ENCODE peak calls at places on chromosomes 4 and X, in eight cellular contexts. A, H, P, Y, S, W, Z and V are unnamed samples.

GRCh38 chr4:54930226-54930625 is 195.2 kb downstream of the KDR start:
- ATAC-seq in A (no peak), P (peak), W (no peak), Y (no peak), H (no peak), S (no peak), Z (no peak), V (peak)

GRCh38 chr4:77028241-77028640 is 47.5 kb downstream of the CCNI start:
- ATAC-seq in S (no peak), Z (no peak), A (no peak), P (no peak), W (no peak), H (no peak), Y (no peak), V (no peak)

GRCh38 chrX:21723097-21723496 is 34.8 kb downstream of the SMPX start:
- ATAC-seq in A (no peak), P (no peak), Z (no peak), S (no peak), Y (no peak), H (no peak), W (no peak), V (no peak)

GRCh38 chr4:109562457-109563237 is 2.6 kb downstream of the MCUB start:
- ATAC-seq in A (no peak), Z (no peak), S (no peak), W (no peak), P (no peak), Y (no peak), H (no peak), V (no peak)

GRCh38 chrX:37332987-37333658 is 16.0 kb upstream of the PRRG1 start:
- ATAC-seq in A (no peak), H (no peak), Z (peak), W (no peak), Y (no peak), S (no peak), P (no peak), V (no peak)

GRCh38 chrX:13755254-13755653 is 20.7 kb downstream of the OFD1 start:
- ATAC-seq in A (no peak), P (no peak), Z (no peak), W (no peak), S (no peak), Y (no peak), H (no peak), V (no peak)

GRCh38 chrX:45011131-45011530 is 138.1 kb downstream of the KDM6A start:
- ATAC-seq in H (no peak), A (no peak), Y (no peak), Z (no peak), P (no peak), S (no peak), W (no peak), V (no peak)

GRCh38 chr4:97411352-97411751 is 731.9 kb downstream of the STPG2 start:
- ATAC-seq in A (no peak), Z (no peak), W (peak), S (no peak), Y (no peak), H (no peak), P (no peak), V (no peak)

GRCh38 chr4:100721077-100721476 is 203.3 kb upstream of the EMCN start:
- ATAC-seq in S (no peak), W (no peak), Z (no peak), A (no peak), Y (no peak), H (no peak), P (no peak), V (no peak)

GRCh38 chr4:34733185-34733916 is 1511.0 kb downstream of the ARAP2 start:
- ATAC-seq in W (peak), Z (peak), Y (peak), P (no peak), A (peak), H (no peak), S (peak), V (no peak)

GRCh38 chr4:152190907-152191306 is 345.0 kb downstream of the FBXW7 start:
- ATAC-seq in W (no peak), Z (no peak), H (peak), P (no peak), S (no peak), A (no peak), Y (no peak), V (no peak)

GRCh38 chr4:41670530-41670929 is 78.0 kb downstream of the PHOX2B start:
- ATAC-seq in Z (no peak), W (no peak), S (no peak), A (no peak), H (no peak), P (peak), Y (peak), V (no peak)

GRCh38 chr4:77538574-77539157 is 67.0 kb upstream of the CXCL13 start:
- ATAC-seq in W (peak), H (no peak), P (no peak), Z (no peak), A (no peak), Y (peak), S (peak), V (no peak)

GRCh38 chrX:154382483-154383069 is 3.5 kb downstream of the EMD start:
- ATAC-seq in P (no peak), S (no peak), A (no peak), H (no peak), Y (no peak), W (no peak), Z (no peak), V (no peak)

GRCh38 chrX:110853610-110854009 is 58.0 kb upstream of the CHRDL1 start:
- ATAC-seq in H (peak), W (no peak), A (peak), Y (peak), P (no peak), Z (no peak), S (peak), V (no peak)

GRCh38 chr4:45292844-45293243 is 566.5 kb upstream of the GNPDA2 start:
- ATAC-seq in A (no peak), W (peak), P (peak), H (no peak), Y (no peak), S (no peak), Z (no peak), V (no peak)

GRCh38 chrX:85029043-85029442 is 25.4 kb downstream of the APOOL start:
- ATAC-seq in P (no peak), H (no peak), Z (no peak), S (no peak), Y (no peak), W (no peak), A (no peak), V (no peak)

DNA sequence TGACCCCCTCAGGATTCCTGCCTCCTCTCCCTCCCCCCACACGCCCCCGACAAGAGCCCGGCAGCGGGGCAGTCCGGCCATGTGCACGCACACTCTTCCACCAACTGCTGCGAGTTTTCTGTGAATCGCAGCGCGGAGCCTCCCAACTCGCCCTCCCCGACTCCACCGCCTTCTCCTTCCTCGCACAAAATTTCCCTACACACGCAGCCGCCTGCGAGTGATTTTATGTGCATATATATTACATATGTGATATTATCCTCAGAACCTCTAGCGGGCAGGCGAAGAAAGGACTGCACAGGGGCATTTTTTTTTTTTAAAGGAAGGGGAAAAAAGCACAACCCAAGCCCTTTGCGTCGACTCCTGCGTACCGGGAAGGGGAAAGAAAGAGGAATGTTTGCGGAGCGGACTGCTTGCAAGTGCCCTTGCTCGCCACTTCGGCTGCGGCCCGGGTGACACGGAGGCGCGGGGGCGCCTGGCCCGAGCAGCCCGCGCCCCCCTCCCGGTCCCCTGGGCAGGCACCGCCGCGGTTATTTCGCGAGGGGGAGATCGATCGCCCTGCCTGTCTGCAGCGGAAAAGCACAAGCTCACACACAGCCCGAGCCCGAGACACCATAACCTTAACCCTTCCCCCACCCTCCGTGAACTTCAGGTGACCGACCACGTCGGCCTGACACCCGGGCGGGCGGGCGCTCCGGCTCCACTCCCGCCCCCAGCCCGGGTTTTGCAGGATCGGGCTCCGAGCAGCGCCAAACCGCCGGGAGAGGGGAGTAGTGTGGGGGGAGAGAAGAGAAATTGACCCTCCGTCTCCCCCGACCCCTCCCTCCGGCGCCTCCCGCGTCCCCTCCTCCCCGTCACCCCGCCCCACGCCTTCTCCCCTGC is 2.2 kb downstream of the ZNF827 start:
- ATAC-seq in H (peak), A (peak), S (peak), Z (peak), P (peak), W (peak), Y (peak), V (peak)
- TF ChIP-seq POLR2A in H (no peak), A (peak), S (peak), Z (peak), P (peak), W (no peak), Y (peak), V (peak)

DNA sequence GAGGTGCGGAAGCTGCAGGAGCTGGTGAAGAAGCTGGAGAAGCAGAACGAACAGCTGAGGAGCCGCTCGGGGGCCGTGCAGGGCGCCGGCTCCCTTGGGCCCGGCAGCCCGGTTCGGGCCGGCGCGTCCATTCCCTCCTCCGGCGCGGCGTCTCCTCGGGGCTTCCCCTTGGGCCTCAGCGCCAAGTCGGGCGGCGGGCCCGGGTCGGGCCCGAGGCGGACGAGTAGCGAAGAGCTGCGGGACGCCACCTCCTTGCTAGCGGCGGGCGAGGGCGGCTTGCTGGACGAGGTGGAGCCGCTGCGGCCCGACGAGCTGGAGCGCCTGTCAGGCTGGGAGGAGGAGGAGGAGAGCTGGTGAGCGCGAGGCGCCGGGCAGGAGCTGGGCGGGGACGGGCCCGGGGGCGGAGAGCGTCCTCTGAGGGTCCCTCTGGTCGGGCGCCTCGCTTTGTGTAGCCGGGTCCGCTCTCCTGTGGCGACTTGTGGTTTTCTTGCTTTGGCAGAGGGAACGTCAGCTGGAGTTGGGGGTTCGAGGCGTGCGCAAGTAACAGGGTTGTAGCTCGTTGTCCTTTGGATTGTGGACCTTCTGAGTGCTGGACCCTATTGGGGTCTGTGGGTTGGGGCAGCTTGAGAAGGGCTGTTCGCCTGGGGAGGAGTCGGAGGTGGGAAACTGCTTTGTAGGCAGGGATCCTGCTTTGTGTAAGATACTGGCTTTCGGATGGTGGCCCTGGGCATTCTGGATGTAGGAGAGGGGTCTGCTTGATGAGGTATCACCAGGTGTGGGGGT is 638 bp downstream of the SLAIN2 start:
- ATAC-seq in S (peak), P (peak), Z (peak), A (peak), H (peak), Y (peak), W (peak), V (peak)
- TF ChIP-seq POLR2A in S (peak), P (no peak), Z (no peak), A (no peak), H (no peak), Y (no peak), W (peak), V (no peak)

GRCh38 chr4:38621004-38621684 is 42.9 kb upstream of the KLF3 start:
- ATAC-seq in Z (peak), W (peak), H (peak), A (peak), Y (peak), P (peak), S (peak), V (peak)
- TF ChIP-seq POLR2A in Z (no peak), W (no peak), H (no peak), A (no peak), Y (no peak), P (no peak), S (no peak), V (no peak)

GRCh38 chrX:133655914-133656265 is 240.6 kb upstream of the GPC4 start:
- ATAC-seq in Z (no peak), Y (no peak), W (no peak), S (no peak), P (no peak), A (no peak), H (no peak), V (no peak)

GRCh38 chrX:133654801-133655200 is 239.5 kb upstream of the GPC4 start:
- ATAC-seq in P (no peak), Z (no peak), W (no peak), S (no peak), H (no peak), A (no peak), Y (no peak), V (no peak)

GRCh38 chrX:133652185-133652584 is 236.9 kb upstream of the GPC4 start:
- ATAC-seq in S (no peak), Y (no peak), H (no peak), P (no peak), A (no peak), Z (no peak), W (no peak), V (no peak)

GRCh38 chrX:133655262-133655913 is 240.1 kb upstream of the GPC4 start:
- ATAC-seq in S (no peak), Y (no peak), H (no peak), Z (no peak), P (no peak), W (no peak), A (no peak), V (no peak)

DNA sequence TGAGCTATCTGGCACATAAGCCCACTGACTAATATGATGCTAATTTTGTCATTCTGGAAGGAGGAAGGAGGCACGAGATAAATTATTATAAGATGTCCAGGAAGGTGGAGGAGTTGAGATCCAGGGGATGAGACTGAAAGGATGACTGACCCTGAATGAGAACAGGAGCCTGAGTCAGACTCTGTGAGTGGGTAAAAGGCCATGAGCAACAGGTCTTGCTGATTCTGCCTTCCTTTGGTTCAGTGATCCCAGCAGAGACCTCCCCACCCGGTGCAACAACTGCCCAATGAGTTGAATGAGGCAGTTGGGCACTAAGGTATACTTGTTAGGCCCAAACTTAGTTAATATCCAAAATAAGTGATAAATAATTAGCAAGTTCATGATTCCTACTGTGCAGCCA is 238.1 kb upstream of the GPC4 start:
- ATAC-seq in Y (no peak), P (no peak), H (no peak), A (no peak), S (no peak), W (no peak), Z (no peak), V (no peak)
- TF ChIP-seq POLR2A in Y (no peak), P (no peak), H (no peak), A (no peak), S (no peak), W (no peak), Z (no peak), V (no peak)

DNA sequence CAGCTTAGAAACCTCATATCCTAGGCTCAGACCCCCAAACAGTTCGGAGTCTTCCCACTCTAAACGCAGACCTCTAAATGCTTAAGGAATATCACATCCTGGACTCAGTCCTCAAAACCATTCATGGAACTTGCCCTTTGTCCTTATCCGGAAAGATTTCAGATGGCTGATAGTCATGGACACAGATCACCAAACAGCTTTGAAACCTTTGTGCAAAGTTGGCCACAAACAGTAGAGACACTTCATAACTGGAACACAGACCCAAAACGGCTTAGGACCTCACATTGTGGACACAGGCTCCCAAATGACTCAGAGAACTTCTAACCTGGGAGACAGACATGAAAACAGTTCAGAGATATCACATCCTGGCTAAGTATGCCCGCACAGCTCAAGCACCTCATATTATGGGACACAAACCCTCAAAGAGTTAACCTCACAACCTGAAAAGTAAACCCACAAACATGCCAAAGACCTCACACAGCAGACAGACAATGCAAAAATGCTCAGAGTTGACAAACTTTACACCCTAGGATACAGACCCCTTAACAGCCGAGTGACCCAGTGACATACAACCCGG is 15.5 kb downstream of the SUV39H1 start:
- ATAC-seq in W (no peak), S (no peak), Z (no peak), A (peak), Y (no peak), P (peak), H (no peak), V (no peak)
- TF ChIP-seq POLR2A in W (no peak), S (no peak), Z (no peak), A (peak), Y (no peak), P (no peak), H (no peak), V (no peak)

GRCh38 chr4:182107931-182108330 is 135.3 kb upstream of the TENM3 start:
- ATAC-seq in P (no peak), W (no peak), Z (no peak), H (no peak), Y (no peak), S (no peak), A (no peak), V (no peak)
- TF ChIP-seq POLR2A in P (no peak), W (no peak), Z (no peak), H (no peak), Y (no peak), S (no peak), A (no peak), V (no peak)